ENCODE peak calls at places on chromosomes 7 and 10, in five cellular contexts. U is AG10803, I is MM.1S, Q is GM13976, R is aorta. A is an unnamed sample.

GRCh38 chr7:158023157-158023556 is 564.5 kb downstream of the PTPRN2 start:
- DNase-seq in U (no peak), I (no peak), Q (no peak), R (no peak), A (no peak)

GRCh38 chr10:91077549-91078017 is 142.9 kb upstream of the PCGF5 start:
- DNase-seq in U (peak), I (no peak), Q (no peak), R (peak), A (no peak)

GRCh38 chr10:70096705-70097420 is 35.8 kb downstream of the AIFM2 start:
- DNase-seq in U (no peak), I (no peak), Q (no peak), R (no peak), A (no peak)

GRCh38 chr7:83732305-83732704 is 83.4 kb upstream of the SEMA3E start:
- DNase-seq in U (no peak), I (no peak), Q (no peak), R (no peak), A (no peak)

GRCh38 chr10:28360175-28360574 is 57.3 kb upstream of the MPP7 start:
- DNase-seq in U (no peak), I (no peak), Q (no peak), R (no peak), A (no peak)

GRCh38 chr10:6669269-6669859 is 89.3 kb upstream of the PRKCQ start:
- DNase-seq in U (peak), I (peak), Q (peak), R (no peak), A (no peak)

GRCh38 chr7:23691320-23691719 is 11.3 kb downstream of the FAM221A start:
- DNase-seq in U (peak), I (no peak), Q (no peak), R (no peak), A (no peak)

GRCh38 chr10:97532935-97533671 is 34.4 kb downstream of the UBTD1 start:
- DNase-seq in U (peak), I (peak), Q (no peak), R (no peak), A (no peak)

GRCh38 chr7:133253522-133253882 is 624 bp downstream of the EXOC4 start:
- DNase-seq in U (peak), I (peak), Q (no peak), R (no peak), A (no peak)

A was measured in osteocyte.